ENCODE peak calls at places on chromosome X, in six cellular contexts. V, Z, C, S, P and M are unnamed samples.
A peak's percentile ranks its signal among the peaks of the same experiment; 100 is the strongest.

GRCh38 chrX:48035891-48036290 is 29.1 kb downstream of the SPACA5 start:
- DNase-seq in V (no peak), Z (no peak), C (no peak), S (no peak), P (no peak), M (no peak)

GRCh38 chrX:53319614-53320542 is 38.5 kb upstream of the IQSEC2 start:
- DNase-seq in V (peak; percentile 7), Z (peak; percentile 12), C (peak; percentile 23), S (no peak), P (no peak), M (no peak)

GRCh38 chrX:53356186-53356585 is 66.3 kb downstream of the SMC1A start:
- DNase-seq in V (no peak), Z (no peak), C (peak; percentile 27), S (no peak), P (no peak), M (no peak)

GRCh38 chrX:94123062-94123461 is 449.1 kb downstream of the FAM133A start:
- DNase-seq in V (no peak), Z (no peak), C (peak; percentile 4), S (no peak), P (no peak), M (no peak)

GRCh38 chrX:1390621-1391369 is 1.1 kb downstream of the SLC25A6 start:
- DNase-seq in V (no peak), Z (peak; percentile 20), C (no peak), S (no peak), P (no peak), M (no peak)

GRCh38 chrX:11386001-11386523 is 92.8 kb downstream of the AMELX start:
- DNase-seq in V (peak; percentile 70), Z (no peak), C (no peak), S (no peak), P (no peak), M (no peak)

GRCh38 chrX:11064851-11065600 is 46.1 kb upstream of the HCCS start:
- DNase-seq in V (peak; percentile 77), Z (no peak), C (no peak), S (no peak), P (no peak), M (no peak)

GRCh38 chrX:20019672-20020365 is 29.0 kb upstream of the BCLAF3 start:
- DNase-seq in V (no peak), Z (no peak), C (no peak), S (no peak), P (no peak), M (no peak)

GRCh38 chrX:140815868-140816267 is 106.3 kb downstream of the LINC00632 start:
- DNase-seq in V (peak; percentile 32), Z (no peak), C (peak; percentile 0), S (no peak), P (no peak), M (no peak)

GRCh38 chrX:33128048-33128805 is 83.1 kb downstream of the DMD start:
- DNase-seq in V (no peak), Z (no peak), C (no peak), S (no peak), P (no peak), M (no peak)

GRCh38 chrX:7746861-7747260 is 96.1 kb upstream of the VCX start:
- DNase-seq in V (peak; percentile 38), Z (no peak), C (no peak), S (no peak), P (no peak), M (no peak)

GRCh38 chrX:48509619-48510018 is 827 bp downstream of the PORCN start:
- DNase-seq in V (no peak), Z (no peak), C (no peak), S (no peak), P (no peak), M (no peak)

GRCh38 chrX:97524997-97525396 is 641.3 kb downstream of the RPA4 start:
- DNase-seq in V (peak; percentile 42), Z (no peak), C (no peak), S (no peak), P (no peak), M (no peak)

GRCh38 chrX:39984191-39984956 is 113.4 kb downstream of the BCOR start:
- DNase-seq in V (no peak), Z (no peak), C (no peak), S (no peak), P (no peak), M (no peak)

GRCh38 chrX:109886122-109886761 is 116.7 kb upstream of the TMEM164 start:
- DNase-seq in V (peak; percentile 45), Z (peak; percentile 35), C (peak; percentile 73), S (peak; percentile 12), P (peak; percentile 45), M (peak; percentile 88)

GRCh38 chrX:32408389-32408788 is 803.0 kb downstream of the DMD start:
- DNase-seq in V (no peak), Z (peak; percentile 2), C (peak; percentile 20), S (no peak), P (no peak), M (peak; percentile 4)

GRCh38 chrX:110310896-110311295 is 7.0 kb downstream of the AMMECR1 start:
- DNase-seq in V (no peak), Z (peak; percentile 43), C (no peak), S (no peak), P (no peak), M (no peak)

GRCh38 chrX:140762061-140762460 is 52.5 kb downstream of the LINC00632 start:
- DNase-seq in V (peak; percentile 44), Z (peak; percentile 36), C (peak; percentile 49), S (peak; percentile 29), P (peak; percentile 31), M (peak; percentile 69)

GRCh38 chrX:65595460-65595876 is 60.9 kb upstream of the LAS1L start:
- DNase-seq in V (peak; percentile 89), Z (peak; percentile 96), C (peak; percentile 95), S (peak; percentile 54), P (peak; percentile 66), M (peak; percentile 100)

GRCh38 chrX:153612413-153612812 is 13.5 kb upstream of the CCNQ start:
- DNase-seq in V (no peak), Z (no peak), C (no peak), S (no peak), P (no peak), M (no peak)

GRCh38 chrX:9845574-9845948 is 59.3 kb downstream of the SHROOM2 start:
- DNase-seq in V (peak; percentile 4), Z (no peak), C (no peak), S (no peak), P (no peak), M (no peak)

GRCh38 chrX:71911731-71912050 is 1.0 kb downstream of the NHSL2 start:
- DNase-seq in V (peak; percentile 4), Z (peak; percentile 2), C (no peak), S (no peak), P (no peak), M (no peak)

GRCh38 chrX:21946925-21947641 is 6.6 kb downstream of the SMS start:
- DNase-seq in V (peak; percentile 50), Z (no peak), C (peak; percentile 46), S (no peak), P (no peak), M (peak; percentile 78)

GRCh38 chrX:41313419-41313818 is 20.5 kb upstream of the DDX3X start:
- DNase-seq in V (peak; percentile 75), Z (no peak), C (no peak), S (no peak), P (no peak), M (no peak)

GRCh38 chrX:115147220-115147619 is 42.0 kb upstream of the RBMXL3 start:
- DNase-seq in V (peak; percentile 1), Z (no peak), C (peak; percentile 10), S (peak; percentile 9), P (no peak), M (peak; percentile 37)

GRCh38 chrX:39576081-39576701 is 521.6 kb downstream of the BCOR start:
- DNase-seq in V (no peak), Z (no peak), C (no peak), S (peak; percentile 71), P (no peak), M (no peak)

GRCh38 chrX:68666580-68666979 is 19.1 kb downstream of the STARD8 start:
- DNase-seq in V (no peak), Z (no peak), C (no peak), S (no peak), P (no peak), M (no peak)

GRCh38 chrX:84712621-84713020 is 210.4 kb upstream of the HDX start:
- DNase-seq in V (no peak), Z (no peak), C (no peak), S (no peak), P (no peak), M (no peak)

GRCh38 chrX:72100824-72101351 is 30.8 kb downstream of the RTL5 start:
- DNase-seq in V (no peak), Z (peak; percentile 70), C (peak; percentile 95), S (no peak), P (no peak), M (peak; percentile 99)

GRCh38 chrX:134163836-134164235 is 73.1 kb upstream of the CCDC160 start:
- DNase-seq in V (no peak), Z (no peak), C (no peak), S (no peak), P (no peak), M (no peak)

GRCh38 chrX:153495362-153495751 is 577 bp downstream of the BGN start:
- DNase-seq in V (peak; percentile 68), Z (no peak), C (no peak), S (no peak), P (no peak), M (no peak)

GRCh38 chrX:153551135-153551534 is 33.7 kb downstream of the ATP2B3 start:
- DNase-seq in V (peak; percentile 19), Z (no peak), C (peak; percentile 82), S (no peak), P (no peak), M (no peak)

GRCh38 chrX:118756111-118756510 is 28.7 kb downstream of the IL13RA1 start:
- DNase-seq in V (no peak), Z (no peak), C (peak; percentile 66), S (no peak), P (no peak), M (peak; percentile 16)

GRCh38 chrX:53723381-53723780 is 36.9 kb upstream of the HUWE1 start:
- DNase-seq in V (no peak), Z (no peak), C (no peak), S (no peak), P (no peak), M (no peak)

GRCh38 chrX:11908371-11908770 is 150.3 kb downstream of the MSL3 start:
- DNase-seq in V (peak; percentile 15), Z (peak; percentile 6), C (peak; percentile 25), S (peak; percentile 39), P (no peak), M (peak; percentile 51)

GRCh38 chrX:70908541-70908940 is at the start of gene TEX11:
- DNase-seq in V (no peak), Z (no peak), C (no peak), S (no peak), P (no peak), M (no peak)

GRCh38 chrX:101691823-101692222 is 32.2 kb upstream of the ARMCX2 start:
- DNase-seq in V (no peak), Z (no peak), C (no peak), S (no peak), P (no peak), M (no peak)